ENCODE peak calls at places on chromosomes 4 and X, in six cellular contexts. Y, A, U, K, R and G are unnamed samples.

GRCh38 chr4:110154586-110154985 is 43.8 kb downstream of the ELOVL6 start:
- DNase-seq in Y (no peak), A (no peak), U (no peak), K (no peak), R (no peak), G (no peak)

GRCh38 chr4:110754726-110755125 is 131.8 kb upstream of the PITX2 start:
- DNase-seq in Y (no peak), A (no peak), U (no peak), K (no peak), R (no peak), G (no peak)

GRCh38 chrX:72048515-72049455 is 82.9 kb downstream of the RTL5 start:
- DNase-seq in Y (no peak), A (no peak), U (peak; percentile 15), K (no peak), R (peak; percentile 21), G (no peak)

GRCh38 chr4:86971355-86971683 is 36.5 kb downstream of the AFF1 start:
- DNase-seq in Y (no peak), A (no peak), U (no peak), K (no peak), R (no peak), G (no peak)

GRCh38 chr4:45100936-45101818 is 374.8 kb upstream of the GNPDA2 start:
- DNase-seq in Y (no peak), A (no peak), U (no peak), K (no peak), R (no peak), G (no peak)

GRCh38 chrX:17413228-17413627 is 38.2 kb downstream of the NHS start:
- DNase-seq in Y (no peak), A (peak; percentile 82), U (no peak), K (no peak), R (peak; percentile 29), G (no peak)

GRCh38 chr4:40402556-40402955 is 67.4 kb downstream of the CHRNA9 start:
- DNase-seq in Y (no peak), A (peak; percentile 65), U (no peak), K (no peak), R (no peak), G (no peak)

GRCh38 chrX:124504106-124504983 is 158.0 kb downstream of the SH2D1A start:
- DNase-seq in Y (no peak), A (no peak), U (no peak), K (no peak), R (no peak), G (no peak)

GRCh38 chrX:56726609-56727008 is 2.4 kb upstream of the NBDY start:
- DNase-seq in Y (no peak), A (peak; percentile 44), U (no peak), K (no peak), R (peak; percentile 67), G (peak; percentile 28)

GRCh38 chr4:1043162-1043561 is 31.7 kb downstream of the FGFRL1 start:
- DNase-seq in Y (no peak), A (no peak), U (no peak), K (no peak), R (no peak), G (no peak)

GRCh38 chr4:120144634-120145033 is 78.0 kb upstream of the MAD2L1 start:
- DNase-seq in Y (no peak), A (no peak), U (no peak), K (no peak), R (no peak), G (no peak)

GRCh38 chrX:5979338-5979737 is 249.3 kb downstream of the NLGN4X start:
- DNase-seq in Y (no peak), A (no peak), U (no peak), K (no peak), R (no peak), G (no peak)

GRCh38 chr4:185830263-185830994 is 18.4 kb upstream of the SORBS2 start:
- DNase-seq in Y (no peak), A (no peak), U (no peak), K (no peak), R (peak; percentile 9), G (no peak)

GRCh38 chr4:140363558-140363957 is 9.9 kb upstream of the SCOC start:
- DNase-seq in Y (no peak), A (no peak), U (no peak), K (no peak), R (no peak), G (no peak)

GRCh38 chr4:91527056-91527455 is 776.7 kb upstream of the GRID2 start:
- DNase-seq in Y (no peak), A (no peak), U (no peak), K (no peak), R (no peak), G (no peak)

GRCh38 chr4:178010596-178010995 is 568.4 kb upstream of the AGA start:
- DNase-seq in Y (no peak), A (no peak), U (no peak), K (no peak), R (no peak), G (no peak)

GRCh38 chrX:153877571-153878261 is 8.3 kb downstream of the L1CAM start:
- DNase-seq in Y (no peak), A (no peak), U (no peak), K (no peak), R (no peak), G (peak; percentile 19)

GRCh38 chr4:28921886-28922285 is 1798.3 kb upstream of the PCDH7 start:
- DNase-seq in Y (no peak), A (no peak), U (no peak), K (no peak), R (no peak), G (no peak)

GRCh38 chrX:38052096-38052495 is 45.7 kb downstream of the SYTL5 start:
- DNase-seq in Y (no peak), A (no peak), U (no peak), K (no peak), R (peak; percentile 7), G (no peak)

GRCh38 chr4:182688081-182688480 is 229.1 kb downstream of the DCTD start:
- DNase-seq in Y (no peak), A (no peak), U (peak; percentile 48), K (no peak), R (no peak), G (no peak)

GRCh38 chr4:16461362-16461761 is 235.1 kb upstream of the TAPT1 start:
- DNase-seq in Y (no peak), A (no peak), U (no peak), K (no peak), R (no peak), G (no peak)

DNA sequence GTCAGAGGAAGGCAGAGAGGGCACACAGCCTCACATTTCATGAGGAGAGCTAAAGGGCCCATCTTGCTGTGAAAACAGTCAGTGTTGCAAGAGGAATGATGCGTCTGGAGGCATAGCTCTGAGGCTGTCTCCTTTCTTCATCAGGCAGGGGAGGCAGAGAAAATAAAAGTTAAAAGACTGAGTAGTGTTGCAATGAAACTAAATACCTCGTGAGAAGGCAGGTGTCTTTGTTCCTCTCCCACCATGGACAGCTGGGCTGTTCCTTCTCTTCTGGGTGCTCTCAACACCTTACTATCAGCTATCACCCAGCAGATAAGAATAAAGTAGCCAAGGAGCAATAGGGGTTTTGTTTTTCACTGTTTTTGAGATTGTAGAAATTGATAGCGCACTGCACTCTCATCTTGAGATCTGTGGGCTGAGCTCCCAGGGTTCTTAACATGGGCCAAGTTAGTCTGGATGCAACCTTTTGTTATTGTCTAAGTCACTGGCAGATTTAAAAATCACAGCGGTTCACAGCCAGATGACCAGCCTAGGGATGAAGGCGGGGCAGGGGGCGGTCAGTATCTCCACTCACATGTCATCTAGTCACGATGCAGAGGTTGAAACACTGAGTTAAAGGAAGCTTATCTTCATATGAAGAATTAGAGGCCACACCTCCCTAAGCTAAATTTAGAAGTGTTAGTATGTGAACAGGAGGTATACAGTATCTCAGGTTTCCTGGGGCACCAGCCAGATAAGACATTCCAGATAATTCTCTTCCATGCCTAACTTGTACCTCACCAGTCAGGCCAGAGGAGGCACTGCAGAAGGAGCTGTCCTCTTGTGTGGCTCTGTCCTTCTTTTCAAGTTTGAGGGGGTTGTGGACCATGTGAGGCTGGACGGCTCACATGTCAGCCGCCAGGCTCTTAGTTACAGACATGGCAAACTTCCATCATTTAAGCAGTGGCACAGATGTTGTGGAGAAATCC is 36.9 kb downstream of the PARM1 start:
- DNase-seq in Y (no peak), A (no peak), U (peak; percentile 35), K (no peak), R (peak; percentile 1), G (no peak)
- TF ChIP-seq CTCF in Y (no peak), A (no peak), U (no peak), K (no peak), R (no peak), G (no peak)

GRCh38 chr4:169774466-169775445 is 17.0 kb upstream of the HPF1 start:
- DNase-seq in Y (no peak), A (no peak), U (peak; percentile 71), K (no peak), R (no peak), G (no peak)
- TF ChIP-seq CTCF in Y (peak; percentile 40), A (no peak), U (no peak), K (no peak), R (no peak), G (peak; percentile 26)

GRCh38 chr4:19850909-19851308 is 400.8 kb upstream of the SLIT2 start:
- DNase-seq in Y (no peak), A (no peak), U (no peak), K (no peak), R (peak; percentile 1), G (no peak)
- TF ChIP-seq CTCF in Y (no peak), A (no peak), U (no peak), K (no peak), R (no peak), G (no peak)

DNA sequence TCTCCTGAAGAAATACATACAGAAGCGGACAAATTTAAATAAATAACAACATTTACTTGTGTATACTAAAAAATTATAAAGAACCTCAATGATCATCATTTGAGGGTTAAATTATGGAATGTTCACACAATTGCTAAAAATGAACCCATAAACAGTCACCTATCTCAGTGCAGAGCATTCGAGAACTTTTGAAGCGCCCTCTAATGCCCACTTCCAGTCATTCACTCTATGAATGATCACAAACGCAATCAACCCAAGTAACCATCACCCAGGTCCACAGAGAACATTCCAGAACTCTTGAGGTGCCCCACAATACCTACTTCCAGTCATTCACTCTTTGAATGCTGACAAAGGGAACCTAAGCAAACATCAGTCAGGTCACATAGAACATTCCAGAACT is 103.5 kb upstream of the PLAC1 start:
- DNase-seq in Y (no peak), A (no peak), U (no peak), K (no peak), R (peak; percentile 27), G (peak; percentile 13)
- TF ChIP-seq CTCF in Y (peak; percentile 31), A (peak; percentile 58), U (no peak), K (no peak), R (peak; percentile 47), G (peak; percentile 48)

DNA sequence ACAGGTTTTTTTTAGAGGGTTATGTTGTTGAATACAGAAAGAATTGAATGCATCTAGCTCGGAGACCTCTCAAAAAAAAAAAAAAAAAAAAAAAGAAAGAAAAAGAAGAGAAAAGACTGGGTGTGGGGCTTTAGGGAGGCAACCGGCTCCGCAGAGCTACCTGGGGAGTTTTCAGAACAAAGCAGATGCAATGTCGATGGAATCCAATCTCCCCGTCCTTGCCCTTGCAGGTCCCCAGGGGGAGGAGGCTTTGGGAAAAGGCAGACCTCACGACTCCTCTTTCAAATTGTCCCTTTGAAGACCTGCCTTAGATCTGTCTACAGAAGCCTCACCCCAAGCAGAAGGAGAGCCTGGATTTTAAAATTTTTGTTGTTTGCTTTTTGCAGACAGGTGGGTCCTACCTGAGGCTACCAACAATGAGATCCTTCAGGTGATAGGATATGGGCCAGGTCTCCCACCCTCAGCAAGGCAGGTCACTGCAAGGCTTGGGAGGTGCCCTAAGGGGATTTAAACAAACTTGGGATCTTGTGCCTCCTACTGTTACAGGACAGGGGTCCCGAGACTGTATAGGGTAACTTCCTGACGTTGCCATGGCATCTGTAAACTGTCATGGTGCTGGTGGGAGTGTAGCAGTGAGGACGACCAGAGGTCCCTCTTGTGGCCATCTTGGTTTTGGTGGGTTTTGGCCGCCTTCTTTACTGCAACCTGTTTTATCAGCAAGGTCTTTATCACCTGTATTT is 75.2 kb upstream of the PRKX start:
- DNase-seq in Y (no peak), A (no peak), U (peak; percentile 22), K (no peak), R (no peak), G (no peak)
- TF ChIP-seq CTCF in Y (peak; percentile 16), A (no peak), U (no peak), K (no peak), R (no peak), G (peak; percentile 17)